ENCODE peak calls at places on chromosome 20, in four cellular contexts. K is H1, E is GM12878, Y is HepG2. H is an unnamed sample.

GRCh38 chr20:57429579-57430202 is 38.5 kb downstream of the RBM38 start:
- DNase-seq in K (no peak), E (no peak), Y (peak), H (no peak)

GRCh38 chr20:46036370-46036769 is 7.4 kb downstream of the SLC12A5 start:
- DNase-seq in K (no peak), E (no peak), Y (no peak), H (no peak)

GRCh38 chr20:41264819-41265218 is 52.7 kb downstream of the ZHX3 start:
- DNase-seq in K (no peak), E (no peak), Y (no peak), H (no peak)

GRCh38 chr20:57315083-57315963 is 14.3 kb upstream of the SPO11 start:
- DNase-seq in K (no peak), E (no peak), Y (no peak), H (no peak)

GRCh38 chr20:24950836-24951525 is 1.9 kb downstream of the CST7 start:
- DNase-seq in K (no peak), E (no peak), Y (no peak), H (no peak)

GRCh38 chr20:36975085-36975829 is 23.7 kb upstream of the SAMHD1 start:
- DNase-seq in K (no peak), E (no peak), Y (no peak), H (no peak)

GRCh38 chr20:33697129-33697528 is 10.9 kb upstream of the E2F1 start:
- DNase-seq in K (no peak), E (no peak), Y (no peak), H (no peak)

GRCh38 chr20:35954907-35955251 is 577 bp upstream of the SCAND1 start:
- DNase-seq in K (no peak), E (no peak), Y (peak), H (peak)

GRCh38 chr20:10093087-10093591 is 58.4 kb downstream of the ANKEF1 start:
- DNase-seq in K (no peak), E (no peak), Y (no peak), H (no peak)

GRCh38 chr20:8855315-8855714 is 213.6 kb upstream of the PLCB4 start:
- DNase-seq in K (no peak), E (no peak), Y (no peak), H (no peak)

GRCh38 chr20:57810511-57811372 is 100.9 kb upstream of the PMEPA1 start:
- DNase-seq in K (no peak), E (no peak), Y (peak), H (no peak)

GRCh38 chr20:38804682-38805501 is 605 bp upstream of the PPP1R16B start:
- DNase-seq in K (peak), E (peak), Y (no peak), H (peak)

GRCh38 chr20:57617079-57617795 is 3.0 kb downstream of the ZBP1 start:
- DNase-seq in K (no peak), E (no peak), Y (no peak), H (no peak)

GRCh38 chr20:42024653-42025052 is 406.5 kb upstream of the CHD6 start:
- DNase-seq in K (peak), E (no peak), Y (no peak), H (no peak)

GRCh38 chr20:57380081-57380750 is 11.0 kb upstream of the RBM38 start:
- DNase-seq in K (no peak), E (no peak), Y (no peak), H (no peak)

GRCh38 chr20:59948828-59949720 is 8.9 kb downstream of the FAM217B start:
- DNase-seq in K (no peak), E (no peak), Y (peak), H (no peak)

GRCh38 chr20:31543966-31544598 is 29.8 kb downstream of the HM13 start:
- DNase-seq in K (no peak), E (no peak), Y (no peak), H (no peak)

GRCh38 chr20:5888051-5888450 is 62.3 kb downstream of the TRMT6 start:
- DNase-seq in K (no peak), E (no peak), Y (no peak), H (no peak)

GRCh38 chr20:41248371-41249024 is 69.0 kb downstream of the ZHX3 start:
- DNase-seq in K (no peak), E (no peak), Y (no peak), H (no peak)

GRCh38 chr20:46872315-46873211 is 22.1 kb upstream of the EYA2 start:
- DNase-seq in K (no peak), E (no peak), Y (no peak), H (no peak)

GRCh38 chr20:5495939-5496338 is 179.2 kb upstream of the PROKR2 start:
- DNase-seq in K (no peak), E (no peak), Y (no peak), H (no peak)

GRCh38 chr20:833121-833449 is 430 bp upstream of the FAM110A start:
- DNase-seq in K (no peak), E (no peak), Y (no peak), H (no peak)

GRCh38 chr20:34880095-34880680 is 3.8 kb downstream of the ACSS2 start:
- DNase-seq in K (no peak), E (no peak), Y (no peak), H (no peak)
- TF ChIP-seq TAF1 in K (no peak), E (no peak), Y (no peak), H (no peak)

DNA sequence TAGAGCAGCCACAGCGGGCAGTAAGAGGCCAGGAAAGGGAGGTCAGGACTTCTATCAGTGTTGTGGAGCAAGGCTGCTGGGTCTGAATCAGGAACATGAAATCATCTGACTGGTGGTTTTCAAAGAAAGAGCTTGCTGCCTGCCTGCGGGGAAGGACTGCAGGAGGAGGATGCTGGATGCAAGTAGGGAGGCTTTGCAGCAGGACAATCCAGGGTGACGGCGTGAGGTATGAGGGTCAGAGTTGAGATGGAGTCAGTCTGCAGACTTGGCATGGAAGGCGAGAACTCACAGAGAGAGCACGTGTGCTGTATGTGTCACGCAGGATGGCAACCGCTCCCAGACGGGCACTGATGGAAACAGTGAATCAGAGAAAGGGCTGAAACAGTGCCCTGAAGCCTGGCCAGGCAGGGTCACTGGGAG is 59.2 kb upstream of the CD93 start:
- DNase-seq in K (no peak), E (no peak), Y (no peak), H (no peak)
- TF ChIP-seq POLR2AphosphoS5 in K (no peak), E (no peak), Y (no peak), H (no peak)

DNA sequence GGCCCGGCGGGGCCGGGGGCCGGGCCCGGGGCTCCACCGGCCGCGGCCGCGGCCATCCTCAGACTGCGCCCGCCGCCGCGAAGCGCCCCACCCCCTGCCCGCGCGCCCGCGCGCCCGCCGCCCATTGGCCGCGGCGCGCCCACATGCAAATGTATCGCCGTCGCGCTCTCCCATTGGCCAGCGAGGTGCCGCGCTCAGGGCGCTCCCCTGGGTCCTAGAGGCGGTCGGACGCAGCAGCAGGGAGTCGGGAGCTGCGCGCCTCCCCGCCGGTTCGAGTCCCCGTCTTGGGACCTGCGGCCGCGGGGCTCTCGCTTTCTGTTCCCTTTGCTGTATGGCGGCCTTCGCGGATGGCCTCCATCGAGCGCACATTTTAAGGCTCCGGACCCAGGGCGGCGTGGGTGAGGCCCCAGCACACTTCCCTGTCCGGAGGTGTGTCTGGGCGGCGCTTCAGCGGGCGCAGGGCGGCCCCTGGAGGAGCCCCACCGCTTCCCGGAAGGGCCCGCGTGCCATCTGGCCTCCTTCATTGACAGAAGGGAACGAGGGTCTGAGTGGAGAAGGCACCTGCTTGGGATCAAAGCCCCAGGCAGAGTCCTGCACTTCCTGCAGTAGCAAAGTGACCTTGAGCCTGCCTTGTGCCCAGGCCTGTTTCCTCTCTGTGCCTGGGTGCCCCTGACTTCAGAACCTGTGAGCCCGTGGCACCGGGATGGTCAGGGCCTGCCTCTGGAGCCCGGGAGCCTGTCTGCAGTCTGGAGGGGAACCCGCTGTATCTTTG is at the start of gene CABLES2:
- DNase-seq in K (peak), E (peak), Y (peak), H (peak)
- TF ChIP-seq POLR2A in K (no peak), E (peak), Y (no peak), H (no peak)

DNA sequence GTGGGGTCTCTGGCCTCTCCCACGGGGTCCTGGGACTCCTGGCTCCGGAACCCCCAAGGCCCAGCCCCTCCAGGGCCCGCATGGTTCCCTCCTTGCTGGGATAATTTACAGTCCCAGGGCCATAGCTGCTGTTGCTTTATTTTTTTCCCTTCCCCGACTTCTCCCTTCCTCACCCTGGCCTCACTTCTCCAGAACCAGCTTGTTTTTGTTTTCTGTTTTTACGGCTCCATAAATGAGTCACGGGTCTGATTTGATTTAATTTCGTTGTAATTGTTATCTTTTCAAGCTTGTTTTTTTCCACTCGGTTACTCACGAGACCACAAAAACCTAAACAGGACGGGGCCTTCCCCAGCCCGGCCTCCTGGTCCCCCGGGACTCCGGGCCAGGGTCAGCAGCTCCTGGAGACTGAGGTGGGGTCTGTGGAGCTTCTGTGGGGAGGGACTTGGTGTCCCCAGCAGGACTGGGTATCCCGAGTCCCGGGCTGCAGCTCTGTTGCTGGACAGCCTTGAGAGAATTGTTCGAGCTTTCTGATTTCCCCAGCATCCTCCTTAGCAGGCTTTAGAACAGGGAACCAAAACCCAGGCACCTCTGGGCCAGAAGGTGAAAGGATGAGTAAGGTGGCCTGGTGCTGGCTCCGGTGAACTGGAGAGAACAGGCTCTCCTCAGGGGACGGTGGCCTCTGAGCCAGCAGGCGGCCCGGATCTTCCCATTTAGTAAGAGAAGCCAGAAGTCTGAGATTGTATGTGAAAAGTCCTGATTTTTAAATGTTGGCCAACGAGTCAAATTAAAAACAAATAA is 94.9 kb downstream of the CEBPB start:
- DNase-seq in K (no peak), E (peak), Y (no peak), H (no peak)
- TF ChIP-seq TAF1 in K (no peak), E (no peak), Y (no peak), H (no peak)